ENCODE peak calls at places on chromosomes 11 and 22, in seven cellular contexts. U is mesenchymal stem cell, V is IMR-90, B is H9, G is neuronal stem cell, I is trophoblast cell, M is mesendoderm. O is an unnamed sample.
A peak's percentile ranks its signal among the peaks of the same experiment; 100 is the strongest.

GRCh38 chr22:47625013-47625385 is 862.5 kb downstream of the TBC1D22A start:
- DNase-seq in U (no peak), V (no peak), B (peak; percentile 14), G (no peak), I (no peak), M (no peak), O (peak; percentile 20)

GRCh38 chr22:47129902-47130301 is 367.5 kb downstream of the TBC1D22A start:
- DNase-seq in U (no peak), V (no peak), B (no peak), G (no peak), I (peak; percentile 57), M (no peak), O (no peak)

GRCh38 chr11:131025421-131026126 is 109.3 kb upstream of the SNX19 start:
- DNase-seq in U (no peak), V (no peak), B (no peak), G (no peak), I (no peak), M (no peak), O (no peak)

GRCh38 chr11:101083334-101083733 is 46.3 kb downstream of the PGR start:
- DNase-seq in U (no peak), V (no peak), B (peak; percentile 41), G (no peak), I (no peak), M (peak; percentile 24), O (no peak)

GRCh38 chr11:64654439-64654838 is 63.4 kb downstream of the SLC22A12 start:
- DNase-seq in U (no peak), V (no peak), B (no peak), G (no peak), I (no peak), M (no peak), O (no peak)

GRCh38 chr11:69750108-69750850 is 24.9 kb downstream of the FGF4 start:
- DNase-seq in U (no peak), V (no peak), B (no peak), G (no peak), I (no peak), M (no peak), O (no peak)

GRCh38 chr22:42786606-42787356 is 66.1 kb upstream of the A4GALT start:
- DNase-seq in U (no peak), V (no peak), B (no peak), G (no peak), I (no peak), M (no peak), O (no peak)

GRCh38 chr11:14376920-14377319 is 17.9 kb upstream of the RRAS2 start:
- DNase-seq in U (no peak), V (no peak), B (no peak), G (no peak), I (peak; percentile 28), M (no peak), O (no peak)

GRCh38 chr11:71998649-71999310 is at the start of gene IL18BP:
- DNase-seq in U (no peak), V (no peak), B (no peak), G (no peak), I (no peak), M (no peak), O (no peak)

GRCh38 chr11:74780277-74780870 is 31.7 kb downstream of the RNF169 start:
- DNase-seq in U (no peak), V (peak; percentile 7), B (no peak), G (no peak), I (peak; percentile 79), M (no peak), O (no peak)

GRCh38 chr11:130671801-130672700 is 223.6 kb downstream of the ADAMTS15 start:
- DNase-seq in U (peak; percentile 98), V (peak; percentile 94), B (no peak), G (peak; percentile 23), I (peak; percentile 80), M (peak; percentile 69), O (no peak)

GRCh38 chr11:2553198-2553597 is 108.4 kb downstream of the KCNQ1 start:
- DNase-seq in U (no peak), V (no peak), B (no peak), G (no peak), I (no peak), M (no peak), O (no peak)

GRCh38 chr11:32751381-32751780 is 43.1 kb downstream of the CCDC73 start:
- DNase-seq in U (no peak), V (no peak), B (peak; percentile 45), G (no peak), I (no peak), M (peak; percentile 8), O (no peak)

GRCh38 chr11:66346476-66347424 is 679 bp downstream of the B4GAT1 start:
- DNase-seq in U (no peak), V (no peak), B (no peak), G (no peak), I (no peak), M (no peak), O (peak; percentile 68)

GRCh38 chr11:66349084-66349386 is 1.6 kb upstream of the B4GAT1 start:
- DNase-seq in U (no peak), V (no peak), B (no peak), G (no peak), I (no peak), M (no peak), O (no peak)

GRCh38 chr11:66345316-66345649 is 379 bp upstream of the BRMS1 start:
- DNase-seq in U (no peak), V (no peak), B (no peak), G (no peak), I (no peak), M (no peak), O (no peak)

GRCh38 chr11:66344550-66345315 is at the start of gene BRMS1:
- DNase-seq in U (peak; percentile 98), V (peak; percentile 97), B (peak; percentile 96), G (peak; percentile 96), I (peak; percentile 97), M (peak; percentile 99), O (peak; percentile 86)

GRCh38 chr11:66347425-66348276 is at the start of gene B4GAT1:
- DNase-seq in U (peak; percentile 93), V (peak; percentile 93), B (peak; percentile 83), G (peak; percentile 92), I (peak; percentile 88), M (peak; percentile 93), O (peak; percentile 84)
- H2BK5ac ChIP-seq in U (no peak within 1 kb of the TSS), V (peak within 1 kb of the TSS; percentile 85), B (no peak within 1 kb of the TSS), G (peak within 1 kb of the TSS; percentile 99), I (peak within 1 kb of the TSS; percentile 28), M (peak within 1 kb of the TSS; percentile 59), O (peak within 1 kb of the TSS; percentile 57)

DNA sequence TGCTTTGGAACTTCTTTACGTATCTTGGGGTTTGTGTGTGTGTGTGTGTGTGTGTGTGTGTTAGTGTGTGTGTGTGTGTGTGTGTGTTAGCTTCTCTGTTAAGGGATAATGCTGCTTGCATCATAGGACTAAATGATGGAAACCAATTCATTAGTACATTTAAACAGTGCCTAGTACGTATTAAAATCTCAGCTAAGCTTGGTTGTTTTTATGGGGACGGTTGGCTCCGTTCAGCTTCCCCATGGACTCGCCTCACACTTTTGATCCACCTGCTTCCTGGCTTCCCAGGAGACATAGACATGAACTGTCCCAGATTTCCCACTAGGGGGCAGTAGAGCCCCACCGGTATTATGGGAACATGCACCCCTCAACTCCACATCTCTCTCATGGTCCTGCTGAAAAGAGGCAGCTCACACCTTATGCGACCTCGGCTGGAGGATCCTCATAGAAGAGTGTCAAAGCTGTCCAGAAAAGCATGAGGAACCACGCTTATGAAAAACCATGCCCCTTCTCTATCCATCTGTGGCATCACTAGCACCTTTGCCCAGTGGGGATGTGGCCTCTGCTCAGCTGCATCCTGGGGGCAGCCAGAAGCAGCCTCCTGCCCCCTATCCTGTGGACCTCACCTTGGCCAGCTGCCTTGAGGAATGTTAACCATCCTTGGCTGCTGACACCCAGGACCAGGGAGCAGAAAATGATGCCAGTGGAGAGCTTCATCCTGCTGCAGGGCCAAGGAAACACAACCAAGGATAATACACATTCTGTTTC is 9.7 kb upstream of the SAAL1 start:
- DNase-seq in U (peak; percentile 67), V (peak; percentile 55), B (peak; percentile 85), G (peak; percentile 80), I (peak; percentile 9), M (peak; percentile 81), O (peak; percentile 60)
- H2BK5ac ChIP-seq in U (no peak overlapping the region), V (no peak overlapping the region), B (no peak overlapping the region), G (no peak overlapping the region), I (no peak overlapping the region), M (no peak overlapping the region), O (no peak overlapping the region)

GRCh38 chr11:114321621-114322257 is 25.5 kb downstream of the NNMT start:
- DNase-seq in U (peak; percentile 81), V (peak; percentile 91), B (no peak), G (no peak), I (no peak), M (no peak), O (no peak)

GRCh38 chr11:114330373-114330772 is 34.2 kb downstream of the NNMT start:
- DNase-seq in U (no peak), V (no peak), B (no peak), G (no peak), I (no peak), M (no peak), O (no peak)

GRCh38 chr11:114326151-114326550 is 30.0 kb downstream of the NNMT start:
- DNase-seq in U (no peak), V (no peak), B (no peak), G (no peak), I (no peak), M (no peak), O (no peak)

GRCh38 chr11:114322934-114323333 is 26.7 kb downstream of the NNMT start:
- DNase-seq in U (no peak), V (no peak), B (no peak), G (no peak), I (no peak), M (no peak), O (no peak)

DNA sequence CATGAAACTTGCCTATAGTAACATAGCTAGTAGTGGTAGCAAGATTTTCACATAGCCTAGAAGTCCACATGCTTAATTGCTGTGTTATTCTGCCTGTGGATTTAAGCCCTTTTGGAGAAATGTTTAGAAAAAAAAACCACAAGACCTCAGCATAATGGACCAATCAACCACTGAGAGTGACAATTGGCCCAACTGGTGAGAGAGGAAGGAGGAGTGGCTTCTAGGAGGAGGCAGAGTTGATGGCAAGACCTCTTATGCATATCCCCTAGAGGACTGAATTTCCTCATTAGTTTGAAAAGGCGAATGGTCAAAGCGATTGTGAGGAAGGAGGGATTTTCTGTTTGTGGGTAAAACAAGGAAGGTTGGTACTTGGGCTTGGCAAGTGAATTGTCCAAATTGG is 30.6 kb downstream of the NNMT start:
- DNase-seq in U (no peak), V (no peak), B (no peak), G (no peak), I (no peak), M (no peak), O (no peak)
- H2BK5ac ChIP-seq in U (no peak overlapping the region), V (no peak overlapping the region), B (no peak overlapping the region), G (no peak overlapping the region), I (no peak overlapping the region), M (no peak overlapping the region), O (no peak overlapping the region)

GRCh38 chr11:44627911-44628729 is 62.7 kb downstream of the CD82 start:
- DNase-seq in U (peak; percentile 39), V (peak; percentile 49), B (peak; percentile 25), G (no peak), I (no peak), M (no peak), O (no peak)

GRCh38 chr11:44625759-44626523 is 60.5 kb downstream of the CD82 start:
- DNase-seq in U (no peak), V (no peak), B (no peak), G (no peak), I (no peak), M (no peak), O (no peak)

GRCh38 chr11:44624761-44625221 is 59.3 kb downstream of the CD82 start:
- DNase-seq in U (no peak), V (no peak), B (no peak), G (no peak), I (no peak), M (no peak), O (no peak)

GRCh38 chr11:44628730-44629361 is 63.4 kb downstream of the CD82 start:
- DNase-seq in U (no peak), V (no peak), B (peak; percentile 12), G (no peak), I (no peak), M (no peak), O (no peak)

GRCh38 chr11:44626645-44627044 is 61.2 kb downstream of the CD82 start:
- DNase-seq in U (no peak), V (no peak), B (no peak), G (no peak), I (no peak), M (no peak), O (no peak)
- H2BK5ac ChIP-seq in U (no peak overlapping the region), V (no peak overlapping the region), B (no peak overlapping the region), G (no peak overlapping the region), I (no peak overlapping the region), M (no peak overlapping the region), O (no peak overlapping the region)